ENCODE peak calls at places on chromosomes 7 and 10, in six cellular contexts. N is sigmoid colon, A is thoracic aorta, G is GM23338, S is GM23248, X is aorta. K is an unnamed sample. For H3K4me1, the result is how much of the 10 kb centered on the place peaks cover.

GRCh38 chr10:125824736-125825135 is 1.4 kb downstream of the BCCIP start:
- DNase-seq in N (no peak), A (no peak), G (no peak), S (peak), X (no peak), K (no peak)

GRCh38 chr7:106317971-106318370 is 33.2 kb upstream of the NAMPT start:
- DNase-seq in N (no peak), A (no peak), G (no peak), S (no peak), X (no peak), K (no peak)

GRCh38 chr10:30433779-30434272 is at the start of gene MAP3K8:
- DNase-seq in N (peak), A (peak), G (peak), S (peak), X (peak), K (peak)

GRCh38 chr10:126425051-126425450 is 36.8 kb upstream of the ADAM12 start:
- DNase-seq in N (no peak), A (no peak), G (no peak), S (no peak), X (no peak), K (no peak)

GRCh38 chr7:104054362-104054761 is 64.9 kb upstream of the RELN start:
- DNase-seq in N (no peak), A (no peak), G (no peak), S (no peak), X (no peak), K (no peak)

GRCh38 chr7:4895766-4896165 is 12.2 kb upstream of the RADIL start:
- DNase-seq in N (no peak), A (no peak), G (no peak), S (no peak), X (no peak), K (no peak)

GRCh38 chr7:22728416-22729029 is 1.5 kb downstream of the IL6 start:
- DNase-seq in N (no peak), A (no peak), G (peak), S (peak), X (no peak), K (no peak)

GRCh38 chr7:120987280-120987679 is 1.2 kb upstream of the CPED1 start:
- DNase-seq in N (no peak), A (no peak), G (no peak), S (no peak), X (no peak), K (no peak)

GRCh38 chr10:77886795-77887355 is 39.7 kb downstream of the DLG5 start:
- DNase-seq in N (no peak), A (no peak), G (no peak), S (no peak), X (no peak), K (no peak)

GRCh38 chr10:77888356-77888703 is 38.2 kb downstream of the DLG5 start:
- DNase-seq in N (no peak), A (no peak), G (no peak), S (peak), X (no peak), K (no peak)

GRCh38 chr10:77889277-77889903 is 37.2 kb downstream of the DLG5 start:
- DNase-seq in N (no peak), A (no peak), G (peak), S (no peak), X (no peak), K (peak)

GRCh38 chr10:77890097-77890496 is 36.5 kb downstream of the DLG5 start:
- DNase-seq in N (no peak), A (no peak), G (peak), S (no peak), X (no peak), K (no peak)

DNA sequence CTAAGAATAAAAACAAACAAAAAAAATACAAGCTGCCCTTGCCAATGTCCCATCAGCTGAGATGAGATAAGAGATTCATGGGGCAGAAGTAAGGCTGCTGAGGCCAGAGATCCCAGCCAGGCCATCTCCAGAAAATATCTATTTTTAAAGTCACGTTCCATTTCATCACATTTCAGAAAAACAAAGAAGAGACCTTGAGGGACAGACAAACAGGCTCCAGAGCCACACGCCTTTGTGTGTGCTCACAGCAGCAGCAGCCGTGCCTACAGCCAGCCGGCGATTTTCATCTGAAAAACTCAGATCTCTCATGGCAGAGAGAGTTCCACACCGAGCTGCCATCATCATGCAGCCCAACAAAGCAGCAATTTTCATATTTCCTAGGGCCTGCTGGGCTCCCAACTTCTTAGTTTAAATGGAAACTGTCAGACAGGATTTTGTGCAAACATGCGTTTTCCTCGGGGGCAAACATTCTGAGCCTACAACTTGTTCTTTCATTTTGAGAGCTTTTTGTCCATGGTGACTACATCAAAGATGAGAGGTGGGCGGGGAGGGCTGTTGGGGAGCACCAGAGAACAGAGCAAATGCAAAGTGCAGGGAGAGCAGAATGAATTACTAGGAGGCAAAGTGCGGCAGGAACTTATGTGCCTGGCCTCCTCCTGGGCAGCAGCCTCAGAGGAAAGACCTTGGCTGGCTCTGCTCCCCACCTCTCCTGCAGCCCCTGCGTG is 38.8 kb downstream of the DLG5 start:
- DNase-seq in N (no peak), A (no peak), G (no peak), S (peak), X (no peak), K (peak)
- H3K4me1 ChIP-seq in N (half or more), A (under half), G (under half), S (under half), X (under half), K (under half)

GRCh38 chr10:73439605-73440298 is 6.4 kb upstream of the MSS51 start:
- DNase-seq in N (no peak), A (no peak), G (no peak), S (peak), X (no peak), K (no peak)
- H3K4me3 ChIP-seq in N (no peak), A (no peak), G (no peak), S (peak), X (no peak), K (no peak)

GRCh38 chr10:44968101-44968886 is 8.7 kb downstream of the RASSF4 start:
- DNase-seq in N (peak), A (no peak), G (no peak), S (peak), X (peak), K (no peak)
- H3K4me1 ChIP-seq in N (under half), A (half or more), G (under half), S (under half), X (under half), K (under half)

DNA sequence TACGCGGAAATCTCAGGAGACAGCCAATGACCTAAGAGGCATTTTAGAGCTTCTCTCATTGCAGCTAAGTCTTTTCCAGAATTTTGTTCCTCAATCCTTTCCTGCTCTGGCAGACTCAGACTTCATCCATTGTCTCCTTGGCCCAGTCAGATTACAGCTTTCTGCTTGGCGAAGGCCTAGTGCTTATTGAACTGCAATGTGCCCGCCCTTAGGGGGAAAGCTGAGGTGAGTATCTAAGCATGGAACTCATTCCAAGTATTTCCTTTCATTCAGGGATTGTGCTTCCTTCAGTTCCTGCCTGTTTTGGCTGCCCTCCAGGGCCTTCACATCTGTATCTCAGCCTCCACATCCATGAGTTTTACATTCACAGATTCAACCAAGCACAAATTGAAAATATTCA is 37.5 kb downstream of the PRLHR start:
- DNase-seq in N (no peak), A (no peak), G (peak), S (no peak), X (no peak), K (no peak)
- H3K4me3 ChIP-seq in N (no peak), A (no peak), G (no peak), S (no peak), X (no peak), K (no peak)

GRCh38 chr7:79911420-79911819 is 223.2 kb upstream of the GNAI1 start:
- DNase-seq in N (no peak), A (no peak), G (no peak), S (no peak), X (no peak), K (no peak)
- H3K4me1 ChIP-seq in N (under half), A (under half), G (under half), S (under half), X (under half), K (under half)

DNA sequence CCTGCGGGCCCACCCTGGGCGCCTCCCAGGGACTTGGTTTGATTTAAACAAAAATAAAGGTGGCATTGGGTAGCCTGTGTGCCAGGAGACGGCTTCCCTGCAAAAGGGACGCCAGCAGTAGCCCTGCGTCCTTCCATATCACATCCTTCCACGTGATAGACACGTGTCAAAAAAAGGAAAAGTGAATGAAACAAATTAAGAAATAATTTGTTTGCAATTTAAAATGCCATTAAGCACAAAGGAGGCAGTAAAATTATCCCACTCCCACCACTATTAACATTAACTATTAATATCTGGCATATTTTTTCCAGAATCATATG is 7.6 kb downstream of the TACR2 start:
- DNase-seq in N (no peak), A (no peak), G (no peak), S (no peak), X (no peak), K (no peak)
- H3K4me3 ChIP-seq in N (peak), A (peak), G (peak), S (peak), X (peak), K (peak)